ENCODE peak calls at places on chromosome 13, in five cellular contexts. One of them, this sample, is unnamed.
A peak's percentile ranks its signal among the peaks of the same experiment; 100 is the strongest.

GRCh38 chr13:19169496-19169895 is 12.1 kb downstream of the TUBA3C start:
- DNase-seq in breast epithelium: no peak
- DNase-seq in GM23338: no peak
- DNase-seq in SK-N-SH: no peak
- DNase-seq in stomach: no peak
- DNase-seq in this sample: no peak

GRCh38 chr13:22948421-22948820 is 232.4 kb upstream of the SGCG start:
- DNase-seq in breast epithelium: no peak
- DNase-seq in GM23338: no peak
- DNase-seq in SK-N-SH: no peak
- DNase-seq in stomach: no peak
- DNase-seq in this sample: no peak

GRCh38 chr13:86932935-86933334 is 738.2 kb upstream of the SLITRK5 start:
- DNase-seq in breast epithelium: no peak
- DNase-seq in GM23338: peak; percentile 69
- DNase-seq in SK-N-SH: no peak
- DNase-seq in stomach: no peak
- DNase-seq in this sample: no peak

GRCh38 chr13:41561179-41561578 is 103.8 kb downstream of the RGCC start:
- DNase-seq in breast epithelium: no peak
- DNase-seq in GM23338: no peak
- DNase-seq in SK-N-SH: no peak
- DNase-seq in stomach: no peak
- DNase-seq in this sample: no peak

GRCh38 chr13:74556002-74556551 is 421.9 kb upstream of the KLF12 start:
- DNase-seq in breast epithelium: no peak
- DNase-seq in GM23338: no peak
- DNase-seq in SK-N-SH: peak; percentile 43
- DNase-seq in stomach: no peak
- DNase-seq in this sample: no peak

GRCh38 chr13:36259361-36260137 is 38.1 kb downstream of the CCDC169 start:
- DNase-seq in breast epithelium: no peak
- DNase-seq in GM23338: no peak
- DNase-seq in SK-N-SH: no peak
- DNase-seq in stomach: no peak
- DNase-seq in this sample: no peak

GRCh38 chr13:102311433-102311796 is 90.4 kb downstream of the FGF14 start:
- DNase-seq in breast epithelium: no peak
- DNase-seq in GM23338: no peak
- DNase-seq in SK-N-SH: no peak
- DNase-seq in stomach: no peak
- DNase-seq in this sample: no peak

GRCh38 chr13:30934381-30934780 is 1.9 kb downstream of the TEX26 start:
- DNase-seq in breast epithelium: no peak
- DNase-seq in GM23338: peak; percentile 63
- DNase-seq in SK-N-SH: no peak
- DNase-seq in stomach: no peak
- DNase-seq in this sample: no peak

GRCh38 chr13:40485611-40486517 is 180.6 kb downstream of the FOXO1 start:
- DNase-seq in breast epithelium: no peak
- DNase-seq in GM23338: no peak
- DNase-seq in SK-N-SH: no peak
- DNase-seq in stomach: no peak
- DNase-seq in this sample: no peak

GRCh38 chr13:110387451-110388140 is 80.5 kb downstream of the COL4A2 start:
- DNase-seq in breast epithelium: no peak
- DNase-seq in GM23338: peak; percentile 62
- DNase-seq in SK-N-SH: no peak
- DNase-seq in stomach: no peak
- DNase-seq in this sample: no peak

GRCh38 chr13:75480691-75481175 is 1.2 kb downstream of the TBC1D4 start:
- DNase-seq in breast epithelium: peak; percentile 69
- DNase-seq in GM23338: peak; percentile 84
- DNase-seq in SK-N-SH: peak; percentile 73
- DNase-seq in stomach: peak; percentile 80
- DNase-seq in this sample: no peak

GRCh38 chr13:36282818-36283432 is 14.7 kb downstream of the CCDC169 start:
- DNase-seq in breast epithelium: no peak
- DNase-seq in GM23338: peak; percentile 72
- DNase-seq in SK-N-SH: peak; percentile 44
- DNase-seq in stomach: no peak
- DNase-seq in this sample: no peak

GRCh38 chr13:102556806-102557205 is 40.0 kb upstream of the TPP2 start:
- DNase-seq in breast epithelium: no peak
- DNase-seq in GM23338: no peak
- DNase-seq in SK-N-SH: no peak
- DNase-seq in stomach: no peak
- DNase-seq in this sample: no peak

GRCh38 chr13:29758591-29759114 is 91.8 kb downstream of the UBL3 start:
- DNase-seq in breast epithelium: no peak
- DNase-seq in GM23338: no peak
- DNase-seq in SK-N-SH: no peak
- DNase-seq in stomach: peak; percentile 35
- DNase-seq in this sample: no peak

GRCh38 chr13:62997038-62997619 is 1581.5 kb upstream of the PCDH20 start:
- DNase-seq in breast epithelium: no peak
- DNase-seq in GM23338: no peak
- DNase-seq in SK-N-SH: no peak
- DNase-seq in stomach: no peak
- DNase-seq in this sample: no peak

GRCh38 chr13:37289212-37289935 is 183.9 kb upstream of the CSNK1A1L start:
- DNase-seq in breast epithelium: no peak
- DNase-seq in GM23338: no peak
- DNase-seq in SK-N-SH: no peak
- DNase-seq in stomach: peak; percentile 56
- DNase-seq in this sample: no peak

GRCh38 chr13:34657716-34658115 is 284.4 kb upstream of the NBEA start:
- DNase-seq in breast epithelium: no peak
- DNase-seq in GM23338: no peak
- DNase-seq in SK-N-SH: no peak
- DNase-seq in stomach: no peak
- DNase-seq in this sample: no peak

GRCh38 chr13:48975101-48975925 is at the start of gene FNDC3A:
- DNase-seq in breast epithelium: peak; percentile 72
- DNase-seq in GM23338: peak; percentile 89
- DNase-seq in SK-N-SH: peak; percentile 94
- DNase-seq in stomach: peak; percentile 41
- DNase-seq in this sample: no peak
- TF ChIP-seq POLR2AphosphoS5 in breast epithelium: no peak
- TF ChIP-seq POLR2AphosphoS5 in GM23338: peak; percentile 36
- TF ChIP-seq POLR2AphosphoS5 in SK-N-SH: no peak
- TF ChIP-seq POLR2AphosphoS5 in stomach: no peak
- TF ChIP-seq POLR2AphosphoS5 in this sample: peak; percentile 7

GRCh38 chr13:99426426-99426825 is 74.8 kb upstream of the TM9SF2 start:
- DNase-seq in breast epithelium: no peak
- DNase-seq in GM23338: no peak
- DNase-seq in SK-N-SH: no peak
- DNase-seq in stomach: no peak
- DNase-seq in this sample: no peak

GRCh38 chr13:99431927-99432636 is 69.2 kb upstream of the TM9SF2 start:
- DNase-seq in breast epithelium: no peak
- DNase-seq in GM23338: no peak
- DNase-seq in SK-N-SH: no peak
- DNase-seq in stomach: no peak
- DNase-seq in this sample: no peak

GRCh38 chr13:99432637-99433542 is 68.4 kb upstream of the TM9SF2 start:
- DNase-seq in breast epithelium: no peak
- DNase-seq in GM23338: peak; percentile 77
- DNase-seq in SK-N-SH: no peak
- DNase-seq in stomach: peak; percentile 52
- DNase-seq in this sample: no peak

GRCh38 chr13:99433543-99434075 is 67.7 kb upstream of the TM9SF2 start:
- DNase-seq in breast epithelium: no peak
- DNase-seq in GM23338: no peak
- DNase-seq in SK-N-SH: no peak
- DNase-seq in stomach: no peak
- DNase-seq in this sample: no peak

GRCh38 chr13:99429670-99430069 is 71.6 kb upstream of the TM9SF2 start:
- DNase-seq in breast epithelium: no peak
- DNase-seq in GM23338: no peak
- DNase-seq in SK-N-SH: no peak
- DNase-seq in stomach: no peak
- DNase-seq in this sample: no peak
- H3K4me1 ChIP-seq in breast epithelium: no peaks in the 10 kb centered on the region
- H3K4me1 ChIP-seq in GM23338: peaks cover 3% of the 10 kb centered on the region
- H3K4me1 ChIP-seq in SK-N-SH: peaks cover 3% of the 10 kb centered on the region
- H3K4me1 ChIP-seq in stomach: peaks cover 11% of the 10 kb centered on the region
- H3K4me1 ChIP-seq in this sample: peaks cover 15% of the 10 kb centered on the region

GRCh38 chr13:52845334-52845761 is 3.1 kb downstream of the PCDH8 start:
- DNase-seq in breast epithelium: no peak
- DNase-seq in GM23338: peak; percentile 64
- DNase-seq in SK-N-SH: peak; percentile 50
- DNase-seq in stomach: no peak
- DNase-seq in this sample: no peak

GRCh38 chr13:52847322-52847681 is 1.1 kb downstream of the PCDH8 start:
- DNase-seq in breast epithelium: no peak
- DNase-seq in GM23338: no peak
- DNase-seq in SK-N-SH: peak; percentile 44
- DNase-seq in stomach: no peak
- DNase-seq in this sample: no peak

GRCh38 chr13:52847682-52848432 is 583 bp downstream of the PCDH8 start:
- DNase-seq in breast epithelium: no peak
- DNase-seq in GM23338: peak; percentile 33
- DNase-seq in SK-N-SH: peak; percentile 31
- DNase-seq in stomach: no peak
- DNase-seq in this sample: no peak

GRCh38 chr13:52846567-52847321 is 1.7 kb downstream of the PCDH8 start:
- DNase-seq in breast epithelium: no peak
- DNase-seq in GM23338: peak; percentile 91
- DNase-seq in SK-N-SH: peak; percentile 75
- DNase-seq in stomach: no peak
- DNase-seq in this sample: no peak

DNA sequence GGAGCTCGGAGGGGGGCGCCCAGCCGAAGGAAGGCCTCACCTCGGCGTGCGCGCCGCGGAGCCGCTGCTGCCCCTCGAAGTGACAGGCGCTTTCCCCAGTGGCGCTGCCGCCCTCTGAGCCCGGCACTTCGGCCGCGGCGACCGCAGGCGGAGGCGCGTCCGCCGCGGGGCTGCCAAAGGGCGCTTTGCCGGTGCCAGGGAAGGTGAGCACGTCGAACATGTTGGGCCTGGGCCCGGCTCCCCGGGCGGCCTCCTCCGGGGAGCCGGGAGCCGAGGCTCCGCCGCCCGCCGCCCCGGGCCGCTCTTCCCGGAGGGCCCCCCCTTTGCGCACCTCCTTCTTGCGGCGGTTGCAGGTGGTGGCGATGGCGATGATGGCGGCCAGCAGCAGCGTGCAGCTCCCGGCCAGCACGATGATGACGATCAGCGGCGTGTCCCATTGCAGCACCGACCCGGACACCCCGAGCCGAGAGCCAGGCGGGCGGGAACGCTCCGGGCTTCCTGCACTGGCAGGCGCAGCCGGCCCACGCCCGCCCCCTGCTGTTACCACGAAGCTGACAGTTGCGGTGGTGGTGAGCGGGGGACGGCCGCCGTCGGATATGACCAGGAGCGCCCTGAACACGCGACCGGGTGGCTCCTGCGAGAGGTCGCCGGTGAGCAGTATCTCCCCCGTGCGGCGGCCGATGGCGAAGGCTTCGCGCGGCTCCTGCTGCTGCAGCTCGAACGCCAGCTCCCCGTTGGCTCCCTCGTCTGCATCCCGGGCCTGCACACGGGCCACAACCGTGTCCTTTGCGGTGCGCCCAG is 2.5 kb downstream of the PCDH8 start:
- DNase-seq in breast epithelium: no peak
- DNase-seq in GM23338: peak; percentile 82
- DNase-seq in SK-N-SH: peak; percentile 88
- DNase-seq in stomach: no peak
- DNase-seq in this sample: no peak
- TF ChIP-seq CTCF in breast epithelium: no peak
- TF ChIP-seq CTCF in GM23338: peak; percentile 19
- TF ChIP-seq CTCF in SK-N-SH: peak; percentile 46
- TF ChIP-seq CTCF in stomach: no peak
- TF ChIP-seq CTCF in this sample: no peak

GRCh38 chr13:94139393-94139995 is 340.0 kb downstream of the DCT start:
- DNase-seq in breast epithelium: no peak
- DNase-seq in GM23338: no peak
- DNase-seq in SK-N-SH: no peak
- DNase-seq in stomach: no peak
- DNase-seq in this sample: no peak
- TF ChIP-seq POLR2AphosphoS5 in breast epithelium: no peak
- TF ChIP-seq POLR2AphosphoS5 in GM23338: no peak
- TF ChIP-seq POLR2AphosphoS5 in SK-N-SH: no peak
- TF ChIP-seq POLR2AphosphoS5 in stomach: no peak
- TF ChIP-seq POLR2AphosphoS5 in this sample: no peak

DNA sequence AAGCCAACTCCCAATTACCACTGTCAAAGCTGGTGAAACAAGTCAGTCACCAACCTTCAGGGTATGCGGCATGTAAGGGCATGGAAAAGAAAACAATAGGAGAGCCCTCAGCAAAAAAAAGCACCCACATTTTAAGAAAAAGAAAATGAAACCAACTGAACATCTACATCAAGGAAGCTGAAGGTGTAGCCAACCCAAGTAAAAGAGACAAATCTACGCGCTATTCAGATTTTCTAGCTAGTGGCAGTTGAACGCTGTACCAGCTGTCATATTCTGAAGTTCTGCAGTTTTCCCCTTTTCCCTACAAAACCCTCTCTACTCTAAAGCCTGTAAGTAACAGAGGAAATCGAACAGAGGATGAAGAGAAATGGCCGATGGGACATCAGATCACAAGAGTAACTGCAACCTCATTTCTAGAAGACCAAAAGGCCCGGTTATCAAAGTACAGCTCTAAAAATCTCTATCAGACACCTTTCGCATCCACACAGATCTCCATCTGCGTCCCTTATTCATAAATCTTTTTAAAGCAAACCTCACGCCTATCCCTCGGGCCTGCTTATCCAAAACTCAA is 1.4 kb downstream of the MYCBP2 start:
- DNase-seq in breast epithelium: no peak
- DNase-seq in GM23338: peak; percentile 24
- DNase-seq in SK-N-SH: peak; percentile 6
- DNase-seq in stomach: no peak
- DNase-seq in this sample: no peak
- H3K4me1 ChIP-seq in breast epithelium: peaks cover 20% of the 10 kb centered on the region
- H3K4me1 ChIP-seq in GM23338: peaks cover 31% of the 10 kb centered on the region
- H3K4me1 ChIP-seq in SK-N-SH: peaks cover 13% of the 10 kb centered on the region
- H3K4me1 ChIP-seq in stomach: peaks cover 14% of the 10 kb centered on the region
- H3K4me1 ChIP-seq in this sample: peaks cover 67% of the 10 kb centered on the region